ENCODE peak calls at places on chromosomes 16 and 17, in seven cellular contexts. R, D, S, I, G, N and Q are unnamed samples. For H3K9me3, the result is how much of the 10 kb centered on the place peaks cover.

GRCh38 chr16:31452631-31453106 is 6.6 kb upstream of the ARMC5 start:
- DNase-seq in G (no peak), I (no peak), D (no peak), R (peak), S (no peak), N (no peak), Q (peak)

GRCh38 chr17:4577386-4577993 is 6.8 kb upstream of the SMTNL2 start:
- DNase-seq in D (no peak), N (no peak), S (no peak), R (no peak), G (peak), I (no peak), Q (peak)

GRCh38 chr16:78836802-78837489 is 737.5 kb downstream of the WWOX start:
- DNase-seq in R (no peak), S (no peak), N (no peak), D (no peak), I (no peak), G (no peak), Q (no peak)

GRCh38 chr17:77854083-77854758 is 104.3 kb upstream of the TNRC6C start:
- DNase-seq in I (no peak), D (no peak), S (no peak), G (no peak), N (no peak), R (no peak), Q (no peak)

GRCh38 chr17:63955232-63955631 is 17.5 kb downstream of the SCN4A start:
- DNase-seq in S (no peak), G (no peak), I (no peak), R (no peak), N (no peak), D (no peak), Q (no peak)

GRCh38 chr17:628507-628941 is 86.1 kb downstream of the VPS53 start:
- DNase-seq in I (no peak), D (no peak), R (no peak), S (no peak), G (no peak), N (no peak), Q (no peak)

GRCh38 chr17:8120520-8121443 is 2.5 kb upstream of the ALOXE3 start:
- DNase-seq in N (peak), S (peak), R (peak), G (no peak), D (peak), I (peak), Q (peak)

GRCh38 chr16:64417711-64418227 is 704.1 kb downstream of the CDH11 start:
- DNase-seq in S (no peak), G (no peak), N (no peak), I (no peak), D (no peak), R (no peak), Q (no peak)

GRCh38 chr16:87161822-87162676 is 155.1 kb downstream of the C16orf95 start:
- DNase-seq in I (no peak), R (no peak), D (no peak), G (no peak), S (no peak), N (no peak), Q (no peak)

GRCh38 chr17:77509089-77509488 is 368.3 kb downstream of the SEC14L1 start:
- DNase-seq in I (no peak), S (no peak), G (no peak), R (no peak), N (no peak), D (no peak), Q (no peak)

GRCh38 chr17:45640141-45640850 is 143.8 kb upstream of the CRHR1 start:
- DNase-seq in D (peak), S (peak), I (peak), G (peak), R (peak), N (peak), Q (peak)

GRCh38 chr17:43871947-43872690 is 25.1 kb downstream of the CD300LG start:
- DNase-seq in N (peak), G (no peak), S (no peak), R (no peak), D (no peak), I (no peak), Q (no peak)

GRCh38 chr17:78168906-78169793 is 769 bp downstream of the SYNGR2 start:
- DNase-seq in G (no peak), N (peak), I (peak), S (peak), D (peak), R (peak), Q (peak)

GRCh38 chr17:15306406-15306970 is 34.9 kb downstream of the TEKT3 start:
- DNase-seq in S (no peak), I (no peak), D (no peak), R (no peak), N (no peak), G (no peak), Q (no peak)

GRCh38 chr17:46770818-46771600 is 47.5 kb downstream of the WNT3 start:
- DNase-seq in R (no peak), D (peak), I (no peak), S (peak), G (peak), N (peak), Q (no peak)

GRCh38 chr17:51119415-51120356 is 982 bp downstream of the SPAG9 start:
- DNase-seq in D (peak), I (peak), R (peak), G (peak), S (peak), N (peak), Q (peak)

GRCh38 chr16:85840395-85840794 is 40.9 kb downstream of the COX4I1 start:
- DNase-seq in R (no peak), G (no peak), N (no peak), D (no peak), S (no peak), I (no peak), Q (no peak)

GRCh38 chr17:81710514-81711308 is 1.4 kb upstream of the SLC25A10 start:
- DNase-seq in D (no peak), I (no peak), N (no peak), S (no peak), G (peak), R (no peak), Q (peak)

GRCh38 chr17:76791053-76791980 is 53.4 kb downstream of the MFSD11 start:
- DNase-seq in D (peak), R (no peak), N (peak), I (no peak), G (peak), S (no peak), Q (peak)

GRCh38 chr17:81977211-81978091 is at the start of gene ASPSCR1:
- DNase-seq in R (peak), N (peak), S (peak), G (peak), I (peak), D (peak), Q (peak)

GRCh38 chr17:55089955-55090573 is 121.5 kb downstream of the STXBP4 start:
- DNase-seq in R (no peak), I (no peak), D (peak), S (no peak), N (no peak), G (peak), Q (peak)

GRCh38 chr17:78771758-78772382 is 10.2 kb downstream of the CYTH1 start:
- DNase-seq in S (no peak), D (no peak), R (no peak), I (no peak), G (no peak), N (no peak), Q (no peak)

GRCh38 chr17:17669081-17669850 is 12.0 kb upstream of the RAI1 start:
- DNase-seq in I (no peak), R (no peak), N (no peak), S (no peak), D (no peak), G (no peak), Q (no peak)

DNA sequence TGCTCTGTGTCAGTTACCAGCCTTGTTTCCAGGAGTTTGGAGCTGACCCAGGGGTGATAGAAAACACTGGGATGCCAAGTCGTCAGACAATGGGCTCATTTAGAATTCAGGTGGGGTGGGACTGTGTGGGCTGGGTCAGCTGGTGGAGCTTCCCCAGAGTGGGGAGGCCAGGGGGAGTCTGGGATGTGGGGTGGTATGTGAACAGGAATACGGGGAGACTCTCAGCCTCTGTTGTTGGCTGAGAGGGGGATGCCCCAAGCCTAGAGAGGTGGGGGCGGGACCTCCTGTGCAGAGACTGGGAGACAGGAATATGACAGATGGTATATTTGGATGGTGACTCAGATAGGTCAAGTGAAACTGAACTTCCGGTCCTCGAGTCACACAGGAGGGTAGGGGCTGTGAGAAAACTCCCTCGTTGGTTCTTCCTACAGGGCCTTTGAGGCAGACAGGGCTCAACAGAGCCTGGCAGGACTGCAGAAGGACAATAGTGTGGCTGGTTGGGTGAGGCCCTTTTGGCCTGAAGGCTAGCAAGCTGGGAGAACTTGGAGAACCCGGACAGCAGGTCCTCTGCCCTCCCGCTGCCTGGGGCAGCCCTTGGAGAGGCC is 23.7 kb downstream of the CDH1 start:
- DNase-seq in S (no peak), D (peak), G (peak), I (no peak), R (no peak), N (no peak), Q (no peak)
- TF ChIP-seq POLR2A in S (no peak), D (no peak), G (no peak), I (no peak), R (no peak), N (no peak), Q (no peak)

DNA sequence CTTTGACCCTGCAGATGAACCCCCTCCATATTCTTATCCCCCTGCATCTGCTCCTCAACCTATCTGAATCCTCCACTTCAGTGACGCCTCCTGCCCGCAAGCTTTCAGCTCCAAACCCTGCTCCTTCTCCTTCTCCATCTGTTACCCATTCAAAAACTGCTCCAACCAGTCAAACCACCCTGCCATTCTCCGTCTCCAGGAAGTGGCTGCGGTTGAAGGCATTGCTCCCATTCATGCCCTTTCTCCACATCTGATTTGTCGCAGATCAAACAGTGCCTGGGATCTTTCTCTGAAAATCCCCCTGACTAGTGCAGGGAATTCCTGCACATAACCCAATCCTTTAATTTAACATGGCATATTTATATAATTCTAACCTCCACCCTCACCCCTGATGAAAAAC is 56.2 kb downstream of the SLFN5 start:
- DNase-seq in G (no peak), S (no peak), R (no peak), I (peak), N (peak), D (no peak), Q (no peak)
- H3K9me3 ChIP-seq in G (under half), S (under half), R (under half), I (under half), N (under half), D (under half), Q (under half)

GRCh38 chr16:11329080-11329491 is 16.2 kb upstream of the RMI2 start:
- DNase-seq in I (no peak), G (no peak), D (peak), N (no peak), R (no peak), S (no peak), Q (no peak)
- H3K27ac ChIP-seq in I (no peak), G (no peak), D (peak), N (no peak), R (peak), S (no peak), Q (peak)

GRCh38 chr16:61681124-61681523 is 355.1 kb downstream of the CDH8 start:
- DNase-seq in D (no peak), G (no peak), I (no peak), S (no peak), R (no peak), N (no peak), Q (no peak)

GRCh38 chr16:61676740-61677139 is 359.5 kb downstream of the CDH8 start:
- DNase-seq in I (no peak), R (no peak), N (no peak), S (no peak), G (no peak), D (no peak), Q (no peak)

GRCh38 chr16:61678182-61678581 is 358.1 kb downstream of the CDH8 start:
- DNase-seq in R (no peak), G (no peak), S (no peak), D (no peak), N (no peak), I (no peak), Q (no peak)

GRCh38 chr16:61681673-61682072 is 354.6 kb downstream of the CDH8 start:
- DNase-seq in N (no peak), R (no peak), D (no peak), G (no peak), I (no peak), S (no peak), Q (no peak)

DNA sequence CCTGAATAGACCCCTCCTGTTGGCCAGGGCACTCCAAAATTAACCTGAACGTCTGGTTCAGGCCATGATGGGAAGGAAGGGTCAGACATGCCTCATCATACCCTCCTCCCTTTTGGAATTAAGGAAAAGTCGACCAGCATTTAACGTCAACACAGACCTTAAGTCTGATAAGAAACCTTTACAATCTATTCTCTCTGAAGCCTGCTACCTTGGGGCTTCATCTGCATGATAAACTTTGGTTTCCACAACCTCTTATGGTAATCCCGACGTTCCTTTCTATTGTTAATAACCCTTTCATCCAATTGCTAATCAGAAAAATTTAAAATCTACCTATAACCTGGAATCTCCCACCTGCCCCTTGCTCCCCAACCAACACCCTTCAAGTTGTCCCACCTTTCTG is 358.5 kb downstream of the CDH8 start:
- DNase-seq in D (no peak), R (no peak), G (no peak), I (no peak), S (no peak), N (no peak), Q (no peak)
- TF ChIP-seq POLR2A in D (no peak), R (no peak), G (no peak), I (no peak), S (no peak), N (no peak), Q (no peak)

GRCh38 chr16:35398208-35398607 is 1938.8 kb downstream of the TP53TG3F start:
- DNase-seq in S (no peak), R (no peak), I (peak), N (no peak), D (no peak), G (no peak), Q (no peak)
- H3K9me3 ChIP-seq in S (under half), R (under half), I (under half), N (under half), D (under half), G (half or more), Q (under half)

GRCh38 chr17:38424297-38424972 is 3.8 kb upstream of the ARHGAP23 start:
- DNase-seq in N (no peak), D (no peak), S (no peak), I (no peak), R (no peak), G (no peak), Q (no peak)
- H3K27ac ChIP-seq in N (peak), D (no peak), S (peak), I (no peak), R (no peak), G (no peak), Q (peak)